ENCODE peak calls at places on chromosomes 1 and 21, in six cellular contexts. Y, X, P, R, S and H are unnamed samples.

GRCh38 chr1:226123591-226124471 is 61.3 kb downstream of the H3-3A start:
- DNase-seq in Y (peak), X (no peak), P (no peak), R (no peak), S (no peak), H (peak)

GRCh38 chr1:56535949-56536348 is 43.4 kb downstream of the PLPP3 start:
- DNase-seq in Y (no peak), X (no peak), P (no peak), R (no peak), S (no peak), H (no peak)

GRCh38 chr1:2979191-2980072 is 41.8 kb upstream of the ACTRT2 start:
- DNase-seq in Y (peak), X (no peak), P (no peak), R (no peak), S (no peak), H (peak)

GRCh38 chr1:204735042-204735441 is 49.5 kb upstream of the LRRN2 start:
- DNase-seq in Y (no peak), X (no peak), P (no peak), R (no peak), S (no peak), H (no peak)

GRCh38 chr1:48572632-48573258 is 100.7 kb upstream of the SPATA6 start:
- DNase-seq in Y (peak), X (peak), P (peak), R (peak), S (peak), H (no peak)

GRCh38 chr1:43171312-43171875 is 696 bp downstream of the EBNA1BP2 start:
- DNase-seq in Y (no peak), X (no peak), P (no peak), R (peak), S (no peak), H (no peak)

GRCh38 chr1:226634611-226635246 is 86.2 kb downstream of the STUM start:
- DNase-seq in Y (peak), X (no peak), P (no peak), R (no peak), S (no peak), H (peak)

GRCh38 chr1:41328011-41328615 is 33.1 kb upstream of the FOXO6 start:
- DNase-seq in Y (no peak), X (no peak), P (no peak), R (no peak), S (no peak), H (no peak)

GRCh38 chr1:941588-942383 is 17.3 kb downstream of the NOC2L start:
- DNase-seq in Y (no peak), X (no peak), P (peak), R (peak), S (peak), H (no peak)

GRCh38 chr1:68213843-68214242 is 18.5 kb downstream of the WLS start:
- DNase-seq in Y (no peak), X (no peak), P (peak), R (peak), S (no peak), H (no peak)

GRCh38 chr1:239457491-239458488 is 71.4 kb downstream of the CHRM3 start:
- DNase-seq in Y (no peak), X (no peak), P (no peak), R (no peak), S (no peak), H (no peak)

GRCh38 chr1:159122005-159122621 is 45.5 kb upstream of the AIM2 start:
- DNase-seq in Y (no peak), X (no peak), P (peak), R (peak), S (no peak), H (no peak)

GRCh38 chr21:42833859-42834729 is 45.2 kb downstream of the WDR4 start:
- DNase-seq in Y (peak), X (no peak), P (no peak), R (no peak), S (no peak), H (peak)

GRCh38 chr1:227356582-227357228 is 38.4 kb upstream of the CDC42BPA start:
- DNase-seq in Y (no peak), X (no peak), P (peak), R (peak), S (no peak), H (no peak)

GRCh38 chr1:59223943-59224639 is 72.8 kb upstream of the FGGY start:
- DNase-seq in Y (no peak), X (no peak), P (peak), R (peak), S (no peak), H (no peak)

GRCh38 chr1:202959276-202959620 is 1.1 kb upstream of the ADIPOR1 start:
- DNase-seq in Y (no peak), X (no peak), P (peak), R (no peak), S (no peak), H (no peak)

GRCh38 chr1:61580417-61580816 is 144.5 kb downstream of the TM2D1 start:
- DNase-seq in Y (no peak), X (no peak), P (no peak), R (no peak), S (no peak), H (no peak)

GRCh38 chr1:61579815-61580214 is 145.1 kb downstream of the TM2D1 start:
- DNase-seq in Y (no peak), X (no peak), P (no peak), R (peak), S (no peak), H (no peak)

GRCh38 chr1:61585714-61586113 is 139.2 kb downstream of the TM2D1 start:
- DNase-seq in Y (no peak), X (no peak), P (no peak), R (no peak), S (no peak), H (no peak)

DNA sequence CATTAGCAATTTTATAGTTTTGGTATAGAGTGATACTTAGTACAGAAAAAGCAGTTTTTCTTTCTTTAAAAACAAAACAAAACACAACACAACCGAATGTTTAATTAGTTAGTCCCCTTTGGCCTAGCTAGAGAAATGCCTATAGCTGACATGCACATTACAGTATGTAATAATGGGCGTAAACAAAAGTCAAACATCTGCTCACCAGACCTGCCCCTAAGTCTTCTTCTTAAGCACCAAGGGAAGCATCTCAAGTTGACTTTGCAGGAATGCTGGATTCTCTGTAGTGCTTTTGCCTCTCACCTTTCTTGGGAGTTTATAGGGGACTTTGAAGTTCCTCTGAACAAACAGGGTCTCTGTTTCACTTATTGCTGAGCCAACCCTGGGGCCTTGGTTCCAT is 143.7 kb downstream of the TM2D1 start:
- DNase-seq in Y (no peak), X (no peak), P (no peak), R (no peak), S (no peak), H (no peak)
- TF ChIP-seq CTCF in Y (no peak), X (no peak), P (no peak), R (no peak), S (no peak), H (no peak)

DNA sequence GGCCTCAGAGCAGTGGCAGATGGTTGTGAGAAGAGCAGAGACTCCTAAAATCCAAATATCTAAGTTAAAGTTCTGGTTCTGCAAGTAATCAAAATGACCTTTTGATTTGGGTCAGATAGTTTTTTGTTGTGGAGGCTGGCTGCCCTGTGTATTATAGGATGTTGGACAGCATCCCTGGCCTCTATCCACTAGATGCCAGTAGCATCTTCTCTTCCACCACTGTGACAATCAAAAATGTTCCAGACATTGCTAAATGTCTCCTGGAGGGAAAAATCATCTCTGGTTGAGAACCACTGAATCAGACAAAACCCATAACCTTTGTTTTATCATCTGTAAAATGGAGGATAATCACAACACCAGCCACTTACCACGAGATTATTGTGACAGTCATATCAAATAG is 5.9 kb upstream of the DPT start:
- DNase-seq in Y (no peak), X (no peak), P (no peak), R (no peak), S (no peak), H (no peak)
- TF ChIP-seq CTCF in Y (no peak), X (no peak), P (peak), R (peak), S (no peak), H (peak)

DNA sequence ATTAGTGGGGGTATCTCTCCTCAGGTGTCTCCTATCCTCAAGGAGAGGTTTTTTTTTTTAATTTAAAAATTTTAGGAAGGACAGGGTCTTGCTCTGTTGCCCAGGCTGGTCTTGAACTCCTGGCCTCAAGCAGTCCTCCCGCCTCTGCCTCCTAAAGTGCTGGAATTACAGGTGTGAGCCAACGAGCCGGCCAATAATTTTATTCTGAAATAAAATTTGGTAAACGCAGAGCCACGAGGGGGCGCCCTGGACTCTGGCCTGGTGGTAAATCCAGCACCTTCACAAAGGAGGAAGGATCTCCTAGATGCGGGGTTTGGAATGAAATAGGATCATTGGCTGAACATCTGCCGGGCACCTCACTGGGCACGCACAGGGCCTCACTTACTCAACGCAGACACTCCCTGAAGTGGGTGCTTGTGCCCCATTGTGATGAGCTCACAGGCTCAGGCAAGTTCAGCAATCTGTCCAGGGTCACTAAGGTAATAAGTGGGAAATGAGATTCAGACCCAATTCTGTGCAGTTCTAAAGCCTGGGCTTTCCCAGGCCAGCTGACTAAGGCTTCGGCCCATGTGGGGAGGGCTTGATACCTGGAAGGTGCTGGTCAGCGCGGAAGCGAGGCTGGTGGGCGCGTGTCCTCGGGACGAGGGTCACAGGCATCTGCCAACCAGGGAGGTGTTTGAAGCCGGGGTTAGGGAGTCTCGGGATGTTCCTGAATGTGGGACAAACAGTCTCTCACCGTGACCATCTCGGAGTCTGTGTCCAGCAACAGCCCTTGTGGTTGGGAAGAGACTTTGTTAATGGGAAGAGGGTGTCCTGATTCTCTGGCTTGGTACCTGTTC is 32.7 kb upstream of the ETV3 start:
- DNase-seq in Y (no peak), X (peak), P (peak), R (peak), S (no peak), H (no peak)
- TF ChIP-seq CTCF in Y (peak), X (peak), P (peak), R (peak), S (peak), H (peak)

GRCh38 chr1:20366766-20367602 is 76.3 kb downstream of the VWA5B1 start:
- DNase-seq in Y (peak), X (peak), P (peak), R (peak), S (peak), H (no peak)
- TF ChIP-seq CTCF in Y (no peak), X (peak), P (peak), R (peak), S (peak), H (peak)

GRCh38 chr1:8084913-8085312 is 58.8 kb upstream of the ERRFI1 start:
- DNase-seq in Y (no peak), X (no peak), P (no peak), R (no peak), S (no peak), H (no peak)
- TF ChIP-seq CTCF in Y (no peak), X (no peak), P (no peak), R (no peak), S (no peak), H (no peak)

GRCh38 chr1:164617607-164618564 is 58.9 kb downstream of the PBX1 start:
- DNase-seq in Y (no peak), X (peak), P (peak), R (peak), S (no peak), H (no peak)
- TF ChIP-seq CTCF in Y (no peak), X (peak), P (peak), R (peak), S (peak), H (peak)

GRCh38 chr1:229841230-229841629 is 215.2 kb downstream of the URB2 start:
- DNase-seq in Y (no peak), X (no peak), P (no peak), R (no peak), S (no peak), H (no peak)

GRCh38 chr1:229845410-229846138 is 219.5 kb downstream of the URB2 start:
- DNase-seq in Y (no peak), X (no peak), P (no peak), R (no peak), S (no peak), H (no peak)

GRCh38 chr1:229842302-229843255 is 216.5 kb downstream of the URB2 start:
- DNase-seq in Y (no peak), X (no peak), P (no peak), R (no peak), S (no peak), H (no peak)

GRCh38 chr1:229844675-229845074 is 218.6 kb downstream of the URB2 start:
- DNase-seq in Y (peak), X (no peak), P (no peak), R (no peak), S (no peak), H (no peak)

DNA sequence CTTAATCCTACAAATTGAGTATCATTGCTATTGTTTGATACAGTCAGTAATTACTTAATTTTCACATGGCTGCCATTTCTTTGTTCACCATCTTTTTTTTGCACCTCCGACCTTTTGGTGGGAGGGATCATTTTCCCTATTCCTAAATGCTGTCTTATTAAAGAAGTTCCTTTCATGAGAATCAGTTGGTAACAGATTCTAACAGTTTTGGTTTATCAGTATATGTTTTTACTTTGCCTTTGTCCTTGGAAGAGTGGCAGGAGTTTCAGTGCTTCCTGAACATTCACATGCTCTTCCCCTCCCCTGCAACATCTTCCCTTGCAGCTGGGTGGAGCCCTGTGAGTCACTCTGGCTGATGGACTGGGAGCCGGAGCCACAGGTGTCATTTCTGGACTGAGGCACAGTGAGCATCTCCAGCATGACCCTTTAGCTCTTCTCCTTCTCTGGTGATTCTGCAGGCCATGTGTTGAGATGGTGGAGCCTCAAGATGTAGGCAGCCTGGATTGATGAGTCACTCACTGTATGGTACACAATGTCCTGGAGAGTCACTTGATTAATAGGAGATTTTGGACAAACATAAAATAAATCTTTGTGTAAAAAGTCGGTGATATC is 217.7 kb downstream of the URB2 start:
- DNase-seq in Y (no peak), X (no peak), P (peak), R (peak), S (no peak), H (no peak)
- TF ChIP-seq CTCF in Y (no peak), X (no peak), P (peak), R (peak), S (no peak), H (peak)

DNA sequence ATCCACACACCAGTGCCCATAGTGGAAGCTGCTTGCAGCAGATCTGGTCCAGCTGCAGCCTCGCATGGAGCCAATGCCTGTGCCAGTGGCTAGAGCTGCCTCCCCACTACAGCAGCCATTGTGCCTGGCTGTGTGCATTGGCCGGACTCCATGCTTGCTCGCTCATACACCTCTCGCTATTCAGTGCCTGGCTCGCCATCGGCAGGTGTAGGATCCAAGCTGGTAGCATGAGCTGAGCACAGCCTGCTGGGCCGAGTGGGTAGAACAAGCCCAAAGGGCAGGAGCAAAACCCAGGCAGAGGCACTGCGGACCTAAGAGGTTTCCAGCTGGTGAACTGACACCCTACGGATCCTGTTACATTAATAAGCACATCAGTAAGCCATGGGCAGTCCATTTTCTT is 1184.1 kb downstream of the AMY1C start:
- DNase-seq in Y (peak), X (no peak), P (no peak), R (no peak), S (no peak), H (peak)
- TF ChIP-seq CTCF in Y (no peak), X (no peak), P (no peak), R (no peak), S (no peak), H (no peak)